ENCODE peak calls at places on chromosomes 2 and 18, in five cellular contexts. H is K562, P is HepG2, Q is H1, A is GM12878. D is an unnamed sample.
A peak's percentile ranks its signal among the peaks of the same experiment; 100 is the strongest.

GRCh38 chr2:46073540-46074018 is 223.6 kb upstream of the EPAS1 start:
- DNase-seq in H (no peak), P (peak; percentile 39), Q (no peak), A (no peak), D (peak; percentile 44)

GRCh38 chr2:64133354-64133753 is 10.9 kb downstream of the PELI1 start:
- DNase-seq in H (no peak), P (no peak), Q (no peak), A (no peak), D (no peak)

GRCh38 chr18:13377496-13377895 is 158.9 kb downstream of the LDLRAD4 start:
- DNase-seq in H (no peak), P (no peak), Q (no peak), A (no peak), D (no peak)

GRCh38 chr2:170454471-170455372 is 260.4 kb upstream of the SP5 start:
- DNase-seq in H (no peak), P (no peak), Q (no peak), A (no peak), D (no peak)

GRCh38 chr18:62586148-62586774 is 63.4 kb downstream of the ZCCHC2 start:
- DNase-seq in H (peak; percentile 76), P (peak; percentile 29), Q (no peak), A (peak; percentile 34), D (peak; percentile 32)

GRCh38 chr18:67733094-67733493 is 216.6 kb upstream of the DSEL start:
- DNase-seq in H (no peak), P (no peak), Q (no peak), A (no peak), D (no peak)

GRCh38 chr2:42569116-42569711 is 782 bp downstream of the MTA3 start:
- DNase-seq in H (peak; percentile 67), P (peak; percentile 38), Q (no peak), A (no peak), D (no peak)

GRCh38 chr2:50693285-50693684 is 338.6 kb downstream of the NRXN1 start:
- DNase-seq in H (no peak), P (no peak), Q (no peak), A (no peak), D (no peak)

GRCh38 chr18:58541789-58542425 is 87.0 kb downstream of the ALPK2 start:
- DNase-seq in H (no peak), P (peak; percentile 41), Q (peak; percentile 23), A (peak; percentile 91), D (peak; percentile 88)

GRCh38 chr2:152330235-152330866 is 4.6 kb upstream of the FMNL2 start:
- DNase-seq in H (no peak), P (no peak), Q (no peak), A (no peak), D (no peak)

GRCh38 chr18:59604877-59605276 is 92.3 kb downstream of the CCBE1 start:
- DNase-seq in H (no peak), P (no peak), Q (no peak), A (no peak), D (no peak)

GRCh38 chr2:122101319-122101718 is 345.9 kb downstream of the TSN start:
- DNase-seq in H (no peak), P (no peak), Q (no peak), A (no peak), D (no peak)

GRCh38 chr18:72869786-72870185 is 2.0 kb upstream of the NETO1 start:
- DNase-seq in H (no peak), P (no peak), Q (no peak), A (no peak), D (no peak)

GRCh38 chr2:224173210-224173609 is 134.1 kb upstream of the SERPINE2 start:
- DNase-seq in H (no peak), P (no peak), Q (no peak), A (no peak), D (no peak)

GRCh38 chr2:66435549-66435875 is 587 bp downstream of the MEIS1 start:
- DNase-seq in H (peak; percentile 25), P (no peak), Q (no peak), A (no peak), D (no peak)

GRCh38 chr2:17620841-17621240 is 80.3 kb downstream of the VSNL1 start:
- DNase-seq in H (no peak), P (no peak), Q (no peak), A (no peak), D (no peak)

GRCh38 chr2:30273574-30273929 is 42.2 kb downstream of the LBH start:
- DNase-seq in H (no peak), P (no peak), Q (no peak), A (no peak), D (no peak)

GRCh38 chr2:240564571-240565266 is 3.6 kb upstream of the RNPEPL1 start:
- DNase-seq in H (no peak), P (no peak), Q (no peak), A (no peak), D (no peak)

GRCh38 chr2:171763602-171764001 is 76.3 kb downstream of the DYNC1I2 start:
- DNase-seq in H (no peak), P (peak; percentile 54), Q (no peak), A (no peak), D (no peak)

GRCh38 chr18:28176933-28177827 is at the start of gene CDH2:
- DNase-seq in H (no peak), P (peak; percentile 77), Q (peak; percentile 60), A (no peak), D (no peak)

GRCh38 chr18:29147944-29148343 is 971.0 kb upstream of the CDH2 start:
- DNase-seq in H (no peak), P (no peak), Q (no peak), A (no peak), D (no peak)

DNA sequence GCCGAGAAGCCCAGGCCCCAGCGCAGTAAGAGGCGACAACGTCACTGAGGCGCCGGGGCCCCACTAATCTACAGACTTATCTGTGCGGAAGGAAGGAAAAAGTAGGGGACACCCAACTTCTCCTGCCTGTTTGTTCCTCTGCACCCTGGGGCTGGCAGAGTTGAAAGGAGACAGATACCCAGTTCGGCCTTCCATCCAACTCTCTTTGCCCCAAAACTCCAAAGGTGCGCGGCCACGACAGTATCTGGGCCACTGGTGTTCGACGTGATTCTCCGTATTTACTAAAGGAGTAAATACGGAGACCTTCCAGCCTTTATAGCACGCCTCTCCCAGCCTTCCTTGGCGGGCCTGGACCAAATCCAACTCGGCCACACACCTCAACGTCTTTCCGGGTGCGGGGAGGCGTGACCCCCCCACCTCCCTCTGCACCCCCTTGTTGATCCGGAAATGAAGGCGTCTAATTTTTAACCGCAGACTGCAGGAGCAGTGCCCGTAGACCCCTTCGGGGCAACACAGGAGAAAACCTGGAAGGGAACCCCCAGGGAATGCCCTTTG is 1.6 kb downstream of the SMAD7 start:
- DNase-seq in H (no peak), P (no peak), Q (no peak), A (no peak), D (no peak)
- TF ChIP-seq ATF3 in H (no peak), P (no peak), Q (no peak), A (no peak), D (no peak)

DNA sequence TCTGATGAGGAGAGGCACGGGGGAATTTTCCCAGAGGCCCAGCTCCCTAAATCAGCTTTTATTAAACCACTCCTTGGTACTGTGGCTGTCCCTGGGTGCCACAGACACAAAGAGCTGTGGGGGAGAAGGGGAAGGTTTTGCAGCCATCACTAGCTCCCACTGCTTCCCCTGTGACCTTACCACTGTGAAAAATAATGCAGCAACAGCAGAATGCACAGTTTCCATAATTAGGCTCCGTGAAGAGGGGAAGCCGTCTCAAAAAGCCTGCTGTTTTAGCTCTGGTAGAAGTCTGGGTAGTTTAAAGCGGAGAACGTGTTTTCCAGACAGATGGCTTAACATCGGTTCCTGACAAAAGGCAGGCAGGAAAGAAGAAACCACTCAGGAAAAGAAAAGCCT is 27.5 kb upstream of the CAB39 start:
- DNase-seq in H (no peak), P (no peak), Q (no peak), A (no peak), D (no peak)
- H2AFZ ChIP-seq in H (peak overlapping the region; percentile 58), P (no peak overlapping the region), Q (peak overlapping the region; percentile 42), A (no peak overlapping the region), D (peak overlapping the region; percentile 41)

GRCh38 chr2:191428141-191428540 is 182.9 kb downstream of the MYO1B start:
- DNase-seq in H (no peak), P (no peak), Q (no peak), A (no peak), D (no peak)

GRCh38 chr2:191436368-191437055 is 191.3 kb downstream of the MYO1B start:
- DNase-seq in H (no peak), P (peak; percentile 68), Q (no peak), A (no peak), D (no peak)

GRCh38 chr2:191434072-191434471 is 188.9 kb downstream of the MYO1B start:
- DNase-seq in H (no peak), P (no peak), Q (no peak), A (no peak), D (no peak)

GRCh38 chr2:191427031-191427430 is 181.8 kb downstream of the MYO1B start:
- DNase-seq in H (no peak), P (no peak), Q (no peak), A (no peak), D (no peak)

DNA sequence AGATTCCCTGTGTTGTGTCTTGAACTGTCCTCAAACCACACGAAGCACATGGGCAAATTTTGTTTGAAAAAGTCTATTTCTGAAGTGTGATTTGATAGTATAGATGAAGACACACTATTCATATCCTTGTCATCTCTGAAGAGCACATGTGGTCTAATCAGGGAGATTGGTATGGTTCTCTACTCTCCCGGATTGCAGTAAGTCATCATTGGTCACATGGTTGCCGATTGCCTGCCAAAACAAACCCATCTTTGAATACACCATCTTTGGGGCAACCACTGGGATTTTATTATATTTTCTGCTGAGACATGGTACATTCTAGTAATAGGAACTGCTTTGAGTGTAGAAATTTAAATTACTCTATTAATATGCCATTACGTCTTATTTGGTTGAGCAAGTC is 186.9 kb downstream of the MYO1B start:
- DNase-seq in H (no peak), P (no peak), Q (no peak), A (no peak), D (no peak)
- TF ChIP-seq SIN3A in H (no peak), P (no peak), Q (no peak), A (no peak), D (no peak)

DNA sequence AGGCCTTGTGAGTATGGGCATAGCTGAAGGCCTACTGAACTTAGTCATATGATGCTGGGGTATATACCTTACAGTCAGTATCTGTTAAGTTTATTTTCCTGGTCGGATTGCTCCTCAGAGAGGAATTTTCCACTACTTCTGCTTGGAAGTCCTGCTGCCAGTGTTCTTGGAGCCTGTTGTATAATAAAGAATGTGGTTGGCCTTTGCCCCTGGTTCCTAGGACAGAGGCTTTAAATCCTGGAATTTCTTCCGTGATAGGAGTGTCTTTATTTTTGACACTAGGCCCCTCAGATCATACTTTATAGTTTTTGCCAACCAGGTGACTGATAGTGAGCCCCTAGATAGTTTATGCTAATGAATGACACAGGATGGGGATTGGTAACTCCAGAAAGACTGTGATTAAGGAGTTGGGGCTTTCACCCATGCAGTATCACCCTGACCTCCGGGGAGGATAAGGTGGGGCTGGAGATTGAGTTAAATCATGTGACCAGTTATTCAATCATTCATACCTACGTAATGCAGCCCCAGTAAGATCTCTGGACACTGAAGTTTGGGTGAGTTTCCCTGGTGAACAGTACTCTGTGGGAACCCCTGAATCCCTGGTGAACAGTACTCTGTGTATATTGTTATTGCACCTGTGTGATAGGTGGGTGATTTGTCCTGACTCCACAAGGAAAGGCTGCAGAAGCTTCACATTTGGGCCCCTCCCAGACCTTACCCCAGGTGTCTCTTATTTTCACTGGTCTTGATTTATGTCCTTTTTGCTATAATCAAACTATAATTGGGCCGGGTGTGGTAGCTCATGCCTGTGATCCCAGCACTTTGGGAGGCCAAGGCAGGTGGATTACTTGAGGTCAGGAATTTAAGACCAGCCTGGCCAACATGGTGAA is 56.9 kb downstream of the COMMD1 start:
- DNase-seq in H (no peak), P (no peak), Q (no peak), A (no peak), D (no peak)
- TF ChIP-seq ATF3 in H (no peak), P (no peak), Q (no peak), A (no peak), D (no peak)

D was measured in HCT116.